ENCODE peak calls at places on chromosomes 4 and X, in six cellular contexts. M, K, L, Y, W and N are unnamed samples.
A peak's percentile ranks its signal among the peaks of the same experiment; 100 is the strongest.

GRCh38 chr4:120843840-120844527 is 78.5 kb downstream of the PRDM5 start:
- DNase-seq in L (no peak), M (peak; percentile 2), K (no peak), W (no peak), Y (peak; percentile 20), N (peak; percentile 54)

GRCh38 chr4:74682567-74683359 is 111.6 kb downstream of the BTC start:
- DNase-seq in L (peak; percentile 94), W (no peak), Y (no peak), K (no peak), M (peak; percentile 59), N (no peak)

GRCh38 chr4:13413719-13414437 is 70.3 kb downstream of the RAB28 start:
- DNase-seq in M (no peak), Y (no peak), W (no peak), L (no peak), K (no peak), N (no peak)

GRCh38 chrX:150184487-150184886 is 178.6 kb upstream of the MAMLD1 start:
- DNase-seq in L (peak; percentile 9), Y (no peak), K (no peak), W (no peak), M (peak; percentile 10), N (no peak)

GRCh38 chr4:121698119-121698732 is 1.4 kb upstream of the ANXA5 start:
- DNase-seq in K (no peak), L (no peak), W (no peak), M (no peak), Y (no peak), N (no peak)

GRCh38 chrX:125333583-125333982 is 13.9 kb downstream of the TEX13C start:
- DNase-seq in Y (no peak), M (no peak), W (no peak), K (no peak), L (no peak), N (no peak)

GRCh38 chr4:53640576-53641459 is 49.5 kb upstream of the LNX1 start:
- DNase-seq in W (no peak), Y (no peak), L (no peak), M (peak; percentile 8), K (no peak), N (no peak)

GRCh38 chr4:6225469-6225868 is 25.1 kb upstream of the JAKMIP1 start:
- DNase-seq in M (no peak), W (no peak), Y (peak; percentile 84), K (no peak), L (peak; percentile 24), N (peak; percentile 67)

GRCh38 chr4:11525085-11525484 is 96.4 kb upstream of the HS3ST1 start:
- DNase-seq in W (no peak), Y (no peak), K (no peak), M (no peak), L (no peak), N (no peak)

GRCh38 chr4:74158561-74159396 is 861 bp downstream of the MTHFD2L start:
- DNase-seq in W (no peak), L (peak; percentile 62), K (no peak), M (no peak), Y (no peak), N (no peak)

GRCh38 chrX:49272426-49272825 is 2.8 kb downstream of the PPP1R3F start:
- DNase-seq in L (no peak), K (no peak), M (no peak), W (no peak), Y (no peak), N (no peak)

GRCh38 chrX:65195621-65196020 is 219.4 kb upstream of the ZC4H2 start:
- DNase-seq in Y (no peak), W (no peak), K (no peak), M (no peak), L (no peak), N (no peak)

GRCh38 chrX:65194547-65194946 is 218.3 kb upstream of the ZC4H2 start:
- DNase-seq in M (no peak), W (no peak), K (no peak), Y (no peak), L (no peak), N (no peak)

GRCh38 chrX:65196758-65197371 is 220.6 kb upstream of the ZC4H2 start:
- DNase-seq in L (no peak), Y (peak; percentile 53), K (no peak), M (peak; percentile 37), W (no peak), N (peak; percentile 58)
- TF ChIP-seq CTCF in L (no peak), Y (no peak), K (no peak), M (no peak), W (no peak), N (peak; percentile 20)

GRCh38 chr4:87270144-87270543 is 49.7 kb upstream of the KLHL8 start:
- DNase-seq in Y (no peak), L (peak; percentile 72), M (peak; percentile 20), K (no peak), W (no peak), N (peak; percentile 5)
- TF ChIP-seq CTCF in Y (peak; percentile 44), L (peak; percentile 67), M (no peak), K (no peak), W (no peak), N (no peak)

GRCh38 chrX:111169141-111169540 is 73.2 kb downstream of the PAK3 start:
- DNase-seq in K (no peak), W (no peak), Y (no peak), M (no peak), L (no peak), N (no peak)

GRCh38 chrX:111170017-111170416 is 74.0 kb downstream of the PAK3 start:
- DNase-seq in L (no peak), K (no peak), W (no peak), Y (no peak), M (no peak), N (no peak)

GRCh38 chrX:111167334-111167733 is 71.3 kb downstream of the PAK3 start:
- DNase-seq in M (no peak), Y (no peak), K (no peak), L (no peak), W (no peak), N (no peak)

GRCh38 chrX:111165902-111166301 is 69.9 kb downstream of the PAK3 start:
- DNase-seq in W (no peak), M (no peak), K (no peak), L (no peak), Y (no peak), N (no peak)

GRCh38 chrX:111168314-111168713 is 72.3 kb downstream of the PAK3 start:
- DNase-seq in Y (peak; percentile 9), L (peak; percentile 1), K (no peak), W (no peak), M (no peak), N (peak; percentile 7)
- TF ChIP-seq CTCF in Y (peak; percentile 41), L (no peak), K (no peak), W (peak; percentile 18), M (no peak), N (no peak)

GRCh38 chr4:59054110-59054509 is 1943.9 kb upstream of the IGFBP7 start:
- DNase-seq in L (no peak), Y (no peak), W (no peak), K (no peak), M (no peak), N (no peak)
- TF ChIP-seq CTCF in L (no peak), Y (no peak), W (no peak), K (no peak), M (no peak), N (no peak)

GRCh38 chr4:8342651-8343050 is 73.1 kb downstream of the HTRA3 start:
- DNase-seq in K (no peak), Y (no peak), W (no peak), M (no peak), L (no peak), N (peak; percentile 47)
- TF ChIP-seq CTCF in K (no peak), Y (peak; percentile 25), W (no peak), M (no peak), L (peak; percentile 8), N (no peak)

GRCh38 chr4:119489305-119489704 is 139.3 kb downstream of the PDE5A start:
- DNase-seq in W (no peak), L (no peak), M (no peak), Y (no peak), K (no peak), N (no peak)
- TF ChIP-seq CTCF in W (no peak), L (no peak), M (no peak), Y (no peak), K (no peak), N (no peak)